ENCODE peak calls at places on chromosome 21, in four cellular contexts. V is lower lobe of right lung, U is C1 segment of cervical spinal cord, P is caudate nucleus. E is an unnamed sample.

GRCh38 chr21:40386301-40386911 is 460.6 kb downstream of the DSCAM start:
- DNase-seq in V (peak; percentile 67), U (peak; percentile 41), P (no peak), E (no peak)

GRCh38 chr21:25871566-25871965 is 136.8 kb downstream of the GABPA start:
- DNase-seq in V (no peak), U (no peak), P (no peak), E (no peak)

GRCh38 chr21:45942011-45942546 is 39.5 kb upstream of the COL6A1 start:
- DNase-seq in V (no peak), U (no peak), P (no peak), E (no peak)

GRCh38 chr21:17889171-17889570 is 70.0 kb upstream of the C21orf91 start:
- DNase-seq in V (no peak), U (no peak), P (no peak), E (no peak)

GRCh38 chr21:35170244-35170756 is 121.2 kb upstream of the RUNX1 start:
- DNase-seq in V (no peak), U (no peak), P (no peak), E (no peak)

GRCh38 chr21:38504056-38504455 is 5.8 kb upstream of the ERG start:
- DNase-seq in V (no peak), U (no peak), P (no peak), E (no peak)

GRCh38 chr21:31335957-31336738 is 7.9 kb downstream of the TIAM1 start:
- DNase-seq in V (no peak), U (no peak), P (peak; percentile 14), E (no peak)

GRCh38 chr21:44349416-44349846 is 4.0 kb upstream of the TRPM2 start:
- DNase-seq in V (no peak), U (no peak), P (no peak), E (no peak)

GRCh38 chr21:45074818-45075605 is 632 bp downstream of the ADARB1 start:
- DNase-seq in V (no peak), U (no peak), P (no peak), E (peak; percentile 49)

GRCh38 chr21:33290441-33290840 is 24.3 kb downstream of the IL10RB start:
- DNase-seq in V (no peak), U (no peak), P (no peak), E (no peak)

GRCh38 chr21:29177800-29178199 is 47.4 kb downstream of the MAP3K7CL start:
- DNase-seq in V (no peak), U (no peak), P (no peak), E (no peak)

GRCh38 chr21:45151484-45152115 is 77.2 kb downstream of the ADARB1 start:
- DNase-seq in V (no peak), U (no peak), P (no peak), E (no peak)

GRCh38 chr21:31103163-31103562 is 64.9 kb upstream of the KRTAP19-8 start:
- DNase-seq in V (no peak), U (no peak), P (no peak), E (no peak)

GRCh38 chr21:36209626-36210171 is 53.1 kb downstream of the DOP1B start:
- DNase-seq in V (peak; percentile 52), U (no peak), P (peak; percentile 6), E (peak; percentile 92)

GRCh38 chr21:27104749-27105439 is 138.0 kb upstream of the ADAMTS5 start:
- DNase-seq in V (no peak), U (no peak), P (no peak), E (no peak)

GRCh38 chr21:31262728-31263127 is 81.3 kb downstream of the TIAM1 start:
- DNase-seq in V (no peak), U (no peak), P (no peak), E (no peak)

GRCh38 chr21:16476056-16476850 is 746.5 kb downstream of the USP25 start:
- DNase-seq in V (no peak), U (no peak), P (no peak), E (no peak)

GRCh38 chr21:26811031-26811430 is 34.2 kb downstream of the ADAMTS1 start:
- DNase-seq in V (no peak), U (no peak), P (no peak), E (no peak)

GRCh38 chr21:25506268-25506667 is 101.0 kb downstream of the MRPL39 start:
- DNase-seq in V (no peak), U (no peak), P (no peak), E (no peak)

GRCh38 chr21:44316277-44316900 is 16.5 kb downstream of the PFKL start:
- DNase-seq in V (no peak), U (no peak), P (no peak), E (no peak)

GRCh38 chr21:45457161-45457831 is 52.3 kb downstream of the COL18A1 start:
- DNase-seq in V (no peak), U (no peak), P (no peak), E (no peak)

GRCh38 chr21:45740491-45741357 is 97.2 kb downstream of the PCBP3 start:
- DNase-seq in V (no peak), U (no peak), P (no peak), E (no peak)

GRCh38 chr21:41564871-41565281 is 56.9 kb upstream of the TMPRSS2 start:
- DNase-seq in V (no peak), U (no peak), P (no peak), E (no peak)

GRCh38 chr21:36239585-36239984 is 80.4 kb upstream of the MORC3 start:
- DNase-seq in V (no peak), U (no peak), P (no peak), E (no peak)

GRCh38 chr21:19900149-19900548 is 1098.1 kb upstream of the NCAM2 start:
- DNase-seq in V (no peak), U (no peak), P (no peak), E (no peak)

GRCh38 chr21:44710294-44710665 is 1.1 kb downstream of the TSPEAR start:
- DNase-seq in V (no peak), U (no peak), P (no peak), E (no peak)

GRCh38 chr21:15003463-15004135 is 61.2 kb downstream of the NRIP1 start:
- DNase-seq in V (no peak), U (no peak), P (no peak), E (peak; percentile 51)

GRCh38 chr21:32653326-32653901 is 41.2 kb upstream of the CFAP298 start:
- DNase-seq in V (no peak), U (no peak), P (no peak), E (peak; percentile 12)

GRCh38 chr21:38743772-38744529 is 61.8 kb upstream of the ETS2 start:
- DNase-seq in V (no peak), U (no peak), P (no peak), E (no peak)

GRCh38 chr21:39097981-39098380 is 85.3 kb downstream of the PSMG1 start:
- DNase-seq in V (no peak), U (no peak), P (no peak), E (no peak)

GRCh38 chr21:42706765-42707164 is 53.3 kb downstream of the PDE9A start:
- DNase-seq in V (no peak), U (no peak), P (no peak), E (no peak)

GRCh38 chr21:17045214-17045835 is 467.5 kb upstream of the CXADR start:
- DNase-seq in V (no peak), U (no peak), P (no peak), E (peak; percentile 44)

GRCh38 chr21:45116066-45116465 is 41.7 kb downstream of the ADARB1 start:
- DNase-seq in V (no peak), U (no peak), P (no peak), E (no peak)

GRCh38 chr21:45217010-45217409 is 70.7 kb downstream of the POFUT2 start:
- DNase-seq in V (no peak), U (no peak), P (no peak), E (no peak)

GRCh38 chr21:44752701-44753235 is 41.4 kb upstream of the TSPEAR start:
- DNase-seq in V (no peak), U (no peak), P (no peak), E (no peak)

GRCh38 chr21:32562426-32562825 is 22.9 kb downstream of the TCP10L start:
- DNase-seq in V (no peak), U (no peak), P (no peak), E (no peak)

GRCh38 chr21:43816611-43817071 is 27.3 kb downstream of the RRP1 start:
- DNase-seq in V (no peak), U (no peak), P (no peak), E (no peak)

GRCh38 chr21:18253252-18253651 is 8.6 kb downstream of the CHODL start:
- DNase-seq in V (no peak), U (no peak), P (no peak), E (no peak)

GRCh38 chr21:42258150-42258884 is 39.4 kb downstream of the ABCG1 start:
- DNase-seq in V (peak; percentile 84), U (peak; percentile 59), P (peak; percentile 66), E (peak; percentile 54)